ENCODE peak calls at places on chromosomes 1 and 21, in nine cellular contexts. R is A673, G is cardiac fibroblast, J is HFFc6, U is psoas muscle, M is gastrocnemius medialis, T is MM.1S, Y is OCI-LY7, N is Caco-2. V is an unnamed sample.

GRCh38 chr1:92365378-92366044 is 66.7 kb downstream of the RPAP2 start:
- DNase-seq in R (no peak), G (no peak), J (no peak), U (no peak), M (no peak), T (no peak), Y (no peak), N (no peak), V (no peak)

GRCh38 chr1:17433261-17433660 is 6.2 kb downstream of the RCC2 start:
- DNase-seq in R (no peak), G (no peak), J (no peak), U (no peak), M (no peak), T (no peak), Y (no peak), N (no peak), V (no peak)

GRCh38 chr1:24347159-24347931 is 28.2 kb downstream of the GRHL3 start:
- DNase-seq in R (no peak), G (no peak), J (no peak), U (peak), M (no peak), T (no peak), Y (no peak), N (no peak), V (no peak)

GRCh38 chr1:17605582-17606344 is 66.3 kb downstream of the ARHGEF10L start:
- DNase-seq in R (no peak), G (peak), J (no peak), U (no peak), M (peak), T (no peak), Y (no peak), N (no peak), V (no peak)

GRCh38 chr1:201593200-201593828 is 54.4 kb downstream of the NAV1 start:
- DNase-seq in R (peak), G (peak), J (peak), U (peak), M (peak), T (no peak), Y (no peak), N (no peak), V (no peak)

GRCh38 chr1:74767490-74767889 is 34.5 kb downstream of the TYW3 start:
- DNase-seq in R (peak), G (peak), J (peak), U (no peak), M (no peak), T (no peak), Y (peak), N (peak), V (no peak)

GRCh38 chr1:161946071-161946987 is 77.3 kb downstream of the OLFML2B start:
- DNase-seq in R (no peak), G (peak), J (peak), U (no peak), M (no peak), T (no peak), Y (no peak), N (no peak), V (no peak)

GRCh38 chr1:212149566-212149965 is 114.0 kb downstream of the DTL start:
- DNase-seq in R (no peak), G (no peak), J (no peak), U (no peak), M (no peak), T (no peak), Y (no peak), N (no peak), V (no peak)

GRCh38 chr1:45334308-45335245 is 5.4 kb upstream of the TOE1 start:
- DNase-seq in R (no peak), G (peak), J (no peak), U (no peak), M (no peak), T (no peak), Y (peak), N (peak), V (peak)

GRCh38 chr1:21937372-21938121 is 437 bp upstream of the HSPG2 start:
- DNase-seq in R (peak), G (peak), J (peak), U (peak), M (peak), T (peak), Y (peak), N (peak), V (peak)

GRCh38 chr1:176440176-176440575 is 22.8 kb upstream of the PAPPA2 start:
- DNase-seq in R (no peak), G (no peak), J (no peak), U (no peak), M (no peak), T (no peak), Y (no peak), N (no peak), V (no peak)

GRCh38 chr1:54643736-54644135 is 2.1 kb downstream of the MROH7 start:
- DNase-seq in R (no peak), G (no peak), J (no peak), U (no peak), M (no peak), T (no peak), Y (no peak), N (no peak), V (no peak)

GRCh38 chr1:18463063-18463462 is 17.7 kb upstream of the KLHDC7A start:
- DNase-seq in R (no peak), G (no peak), J (no peak), U (no peak), M (no peak), T (no peak), Y (no peak), N (no peak), V (no peak)

GRCh38 chr1:16076871-16077250 is 3.4 kb upstream of the FAM131C start:
- DNase-seq in R (no peak), G (peak), J (peak), U (peak), M (peak), T (no peak), Y (no peak), N (no peak), V (no peak)

GRCh38 chr1:6454856-6455751 is 10.9 kb downstream of the TNFRSF25 start:
- DNase-seq in R (no peak), G (peak), J (no peak), U (no peak), M (no peak), T (no peak), Y (no peak), N (no peak), V (no peak)

GRCh38 chr1:161864577-161864976 is 98.5 kb downstream of the ATF6 start:
- DNase-seq in R (peak), G (peak), J (peak), U (no peak), M (no peak), T (no peak), Y (no peak), N (peak), V (peak)

GRCh38 chr1:235286667-235287066 is 41.3 kb downstream of the ARID4B start:
- DNase-seq in R (no peak), G (no peak), J (peak), U (no peak), M (no peak), T (no peak), Y (no peak), N (no peak), V (no peak)

GRCh38 chr21:44878053-44878982 is 4.8 kb upstream of the PTTG1IP start:
- DNase-seq in R (no peak), G (peak), J (no peak), U (no peak), M (no peak), T (no peak), Y (no peak), N (no peak), V (no peak)

GRCh38 chr21:39001341-39001740 is 181.9 kb downstream of the PSMG1 start:
- DNase-seq in R (no peak), G (peak), J (no peak), U (no peak), M (no peak), T (no peak), Y (no peak), N (no peak), V (no peak)

GRCh38 chr1:54870869-54871268 is 16.1 kb downstream of the DHCR24 start:
- DNase-seq in R (no peak), G (no peak), J (no peak), U (no peak), M (no peak), T (no peak), Y (no peak), N (no peak), V (no peak)

GRCh38 chr1:36879613-36880012 is 154.7 kb downstream of the GRIK3 start:
- DNase-seq in R (no peak), G (no peak), J (no peak), U (no peak), M (no peak), T (no peak), Y (no peak), N (no peak), V (no peak)

GRCh38 chr21:25999935-26000582 is 170.5 kb downstream of the APP start:
- DNase-seq in R (no peak), G (no peak), J (no peak), U (peak), M (no peak), T (no peak), Y (no peak), N (no peak), V (no peak)

GRCh38 chr1:38718031-38718430 is 141.5 kb downstream of the RRAGC start:
- DNase-seq in R (no peak), G (no peak), J (no peak), U (no peak), M (no peak), T (no peak), Y (no peak), N (no peak), V (no peak)

GRCh38 chr21:15400905-15401304 is 328.9 kb upstream of the USP25 start:
- DNase-seq in R (no peak), G (peak), J (no peak), U (no peak), M (no peak), T (no peak), Y (no peak), N (no peak), V (no peak)

GRCh38 chr21:29342394-29342957 is 43.8 kb downstream of the BACH1 start:
- DNase-seq in R (peak), G (peak), J (peak), U (peak), M (peak), T (no peak), Y (no peak), N (no peak), V (no peak)

DNA sequence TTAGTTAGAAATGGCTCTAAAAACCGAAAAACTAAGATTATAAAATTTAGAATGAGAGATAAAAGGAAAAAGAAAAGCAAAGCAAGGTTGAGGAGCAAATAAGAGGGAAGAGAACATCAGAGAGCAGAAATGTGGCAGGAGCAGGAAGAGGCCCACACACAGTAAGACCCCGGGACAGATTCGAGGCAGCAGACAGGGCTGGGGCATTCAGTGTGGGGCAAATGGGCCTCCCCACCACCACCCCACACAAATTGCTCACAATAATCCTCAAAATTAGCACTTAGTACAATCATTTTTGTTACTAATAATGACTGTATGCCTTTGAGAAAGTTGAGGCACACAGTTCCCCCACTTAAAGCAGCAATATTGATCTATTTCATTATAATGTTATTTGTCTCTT is 17.1 kb upstream of the SLC44A3 start:
- DNase-seq in R (no peak), G (no peak), J (no peak), U (no peak), M (no peak), T (no peak), Y (no peak), N (no peak), V (no peak)
- TF ChIP-seq CTCF in R (no peak), G (no peak), J (no peak), U (no peak), M (no peak), T (no peak), Y (no peak), N (no peak), V (no peak)

DNA sequence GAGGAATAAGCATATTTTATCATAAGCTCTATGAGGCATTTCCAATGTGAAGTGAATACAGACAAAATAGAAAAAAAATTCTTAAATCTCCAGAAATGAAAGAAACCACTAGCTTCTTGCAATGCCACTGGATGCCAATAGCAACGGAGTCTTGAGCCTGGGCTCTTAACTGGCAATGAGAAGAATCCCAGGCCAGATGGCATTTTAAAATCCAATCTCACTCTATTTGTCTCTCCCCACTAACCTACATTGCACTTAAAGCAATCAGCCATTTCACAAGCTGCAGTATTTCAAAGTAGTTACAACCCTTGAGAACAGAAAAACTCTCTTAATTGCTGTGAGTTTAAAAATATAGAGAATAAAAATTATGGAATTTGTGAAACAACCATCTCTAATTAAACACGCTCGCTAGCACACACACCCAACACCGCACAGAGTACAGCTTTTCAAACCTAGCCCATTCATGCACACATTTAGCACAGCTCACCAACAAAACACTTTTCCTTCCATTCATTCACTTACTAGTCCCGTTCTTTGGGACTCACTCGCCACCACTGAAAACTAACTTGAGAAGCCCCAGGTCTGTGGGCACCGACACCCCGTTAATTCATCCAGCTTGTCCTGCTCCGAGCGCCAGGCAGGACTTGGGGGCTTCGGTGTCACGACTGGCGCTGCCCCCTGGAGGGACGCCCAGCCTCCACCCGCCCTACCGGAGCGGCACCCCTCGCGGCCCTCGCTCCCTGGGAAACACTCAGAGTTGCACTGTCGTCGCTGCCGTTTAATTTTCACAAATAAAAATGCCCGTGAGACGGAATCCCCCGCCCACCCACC is 1.1 kb downstream of the DDAH1 start:
- DNase-seq in R (peak), G (peak), J (peak), U (no peak), M (no peak), T (no peak), Y (no peak), N (no peak), V (no peak)
- TF ChIP-seq CTCF in R (no peak), G (no peak), J (no peak), U (no peak), M (no peak), T (no peak), Y (no peak), N (no peak), V (no peak)

DNA sequence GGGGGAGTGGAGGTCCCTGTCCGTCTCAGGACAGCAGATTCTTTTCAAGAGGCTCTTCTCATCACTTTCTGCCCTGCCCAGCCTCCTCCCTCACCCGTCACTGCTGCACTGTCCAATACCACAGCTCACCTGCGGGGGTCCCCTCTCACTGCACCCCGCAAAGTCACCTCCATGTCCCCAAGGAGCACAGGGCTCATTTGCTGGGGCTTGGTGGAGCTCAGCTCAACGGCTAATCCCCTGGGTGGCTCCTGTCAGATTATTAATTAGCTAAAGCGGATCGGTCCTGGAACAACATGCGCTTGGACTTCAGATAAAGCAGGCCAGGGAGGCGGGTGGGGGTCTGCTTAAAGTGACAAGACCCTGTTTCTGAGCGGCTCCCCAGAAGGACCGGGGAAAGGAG is 43.2 kb downstream of the CASZ1 start:
- DNase-seq in R (peak), G (no peak), J (no peak), U (no peak), M (no peak), T (no peak), Y (no peak), N (no peak), V (no peak)
- TF ChIP-seq CTCF in R (peak), G (no peak), J (no peak), U (no peak), M (peak), T (no peak), Y (no peak), N (no peak), V (no peak)

DNA sequence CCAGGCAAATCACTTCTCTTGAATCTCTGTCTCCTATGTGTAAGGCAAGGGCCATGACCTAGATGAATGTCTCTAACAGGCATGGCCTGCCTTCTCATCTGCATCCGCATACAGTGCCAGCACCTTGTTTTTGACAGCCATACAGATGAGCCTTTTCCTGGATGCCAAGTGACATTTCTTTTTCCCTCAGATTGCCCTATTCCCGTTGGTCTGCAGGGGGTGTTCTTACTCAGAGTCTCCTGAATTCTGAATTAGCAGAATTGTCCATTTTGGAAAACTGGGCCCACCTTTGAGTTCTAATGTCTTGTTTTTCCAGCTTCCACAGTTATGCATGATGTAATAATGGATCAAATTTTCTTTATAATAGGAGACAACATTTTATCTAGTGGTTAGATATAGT is 88.0 kb upstream of the ADAR start:
- DNase-seq in R (peak), G (peak), J (peak), U (no peak), M (no peak), T (no peak), Y (no peak), N (no peak), V (no peak)
- TF ChIP-seq CTCF in R (peak), G (peak), J (peak), U (no peak), M (no peak), T (peak), Y (peak), N (no peak), V (peak)

GRCh38 chr1:20325407-20325737 is 34.7 kb downstream of the VWA5B1 start:
- DNase-seq in R (no peak), G (no peak), J (no peak), U (no peak), M (no peak), T (no peak), Y (no peak), N (no peak), V (no peak)

GRCh38 chr1:20328201-20328600 is 37.5 kb downstream of the VWA5B1 start:
- DNase-seq in R (no peak), G (no peak), J (no peak), U (no peak), M (no peak), T (no peak), Y (no peak), N (no peak), V (no peak)

GRCh38 chr1:20327467-20327866 is 36.8 kb downstream of the VWA5B1 start:
- DNase-seq in R (no peak), G (no peak), J (no peak), U (no peak), M (no peak), T (no peak), Y (no peak), N (no peak), V (no peak)

GRCh38 chr1:20325844-20326323 is 35.2 kb downstream of the VWA5B1 start:
- DNase-seq in R (no peak), G (no peak), J (no peak), U (no peak), M (no peak), T (no peak), Y (no peak), N (no peak), V (no peak)

DNA sequence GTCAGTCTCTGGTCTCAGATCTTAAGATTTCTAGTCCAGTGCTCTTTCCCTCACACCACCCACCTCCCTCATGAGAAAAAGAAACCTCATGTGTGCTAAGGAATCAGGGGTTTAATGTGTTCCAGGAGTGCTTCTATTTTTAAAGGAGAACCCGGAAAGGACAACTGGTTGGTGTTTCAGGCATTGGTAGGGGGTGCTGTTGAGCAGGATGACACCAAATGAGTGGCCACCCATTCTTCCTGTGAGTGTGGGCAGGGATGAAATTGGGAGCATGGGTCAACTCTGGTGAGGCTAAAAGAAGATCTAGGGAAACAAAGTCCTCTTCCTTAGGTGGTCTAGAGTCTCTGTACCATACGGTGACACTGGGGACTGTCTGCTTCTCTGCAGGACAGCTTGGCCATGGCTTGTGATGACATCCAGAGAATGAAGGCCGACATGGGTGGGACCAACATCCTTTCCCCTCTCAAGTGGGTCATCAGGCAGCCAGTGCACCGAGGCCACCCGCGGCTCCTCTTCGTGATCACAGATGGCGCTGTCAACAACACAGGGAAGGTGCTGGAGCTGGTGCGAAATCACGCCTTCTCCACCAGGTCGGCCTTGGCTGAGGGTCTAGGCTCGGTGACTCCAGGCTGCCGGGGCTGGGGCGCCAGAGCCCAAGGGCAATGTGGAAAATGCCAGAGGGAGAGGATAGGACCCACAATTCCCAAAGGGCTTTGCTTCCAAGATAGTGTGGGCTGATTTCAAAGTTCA is 39.3 kb downstream of the VWA5B1 start:
- DNase-seq in R (no peak), G (no peak), J (no peak), U (no peak), M (no peak), T (no peak), Y (no peak), N (no peak), V (no peak)
- TF ChIP-seq CTCF in R (peak), G (peak), J (peak), U (no peak), M (no peak), T (peak), Y (peak), N (no peak), V (no peak)

GRCh38 chr1:224774378-224774777 is 155.1 kb upstream of the DNAH14 start:
- DNase-seq in R (peak), G (no peak), J (no peak), U (no peak), M (no peak), T (no peak), Y (no peak), N (no peak), V (no peak)
- TF ChIP-seq CTCF in R (peak), G (peak), J (peak), U (no peak), M (no peak), T (peak), Y (peak), N (peak), V (no peak)

GRCh38 chr1:110118636-110119396 is 6.6 kb downstream of the UBL4B start:
- DNase-seq in R (no peak), G (peak), J (peak), U (no peak), M (no peak), T (no peak), Y (no peak), N (no peak), V (peak)
- TF ChIP-seq CTCF in R (no peak), G (no peak), J (no peak), U (no peak), M (no peak), T (no peak), Y (no peak), N (no peak), V (no peak)